ENCODE peak calls at places on chromosomes 5 and 9, in six cellular contexts. M is NCI-H1417; B is K562; S is spleen; T is T follicular helper cell; I is stimulated activated CD4-positive, alpha-beta T cell treated with anti-CD3 and anti-CD28 coated beads, Interleukin-4, amount 100 ng/mL, for 4 hours. W is an unnamed sample.
A peak's percentile ranks its signal among the peaks of the same experiment; 100 is the strongest.

GRCh38 chr5:15234911-15235310 is 265.1 kb upstream of the FBXL7 start:
- DNase-seq in M (no peak), B (no peak), S (no peak), T (no peak), I (no peak), W (no peak)

GRCh38 chr9:132733133-132733815 is 63.0 kb downstream of the GTF3C4 start:
- DNase-seq in M (peak; percentile 83), B (no peak), S (no peak), T (no peak), I (no peak), W (no peak)

GRCh38 chr5:180113660-180114303 is 42.2 kb upstream of the RNF130 start:
- DNase-seq in M (no peak), B (no peak), S (no peak), T (no peak), I (no peak), W (no peak)

GRCh38 chr5:61330341-61330878 is 1.6 kb upstream of the ZSWIM6 start:
- DNase-seq in M (peak; percentile 83), B (peak; percentile 28), S (peak; percentile 85), T (peak; percentile 9), I (no peak), W (peak; percentile 43)

GRCh38 chr5:74510476-74510875 is 130.1 kb downstream of the ENC1 start:
- DNase-seq in M (no peak), B (no peak), S (no peak), T (no peak), I (no peak), W (no peak)

GRCh38 chr9:96574931-96575351 is 44.7 kb downstream of the CDC14B start:
- DNase-seq in M (no peak), B (peak; percentile 47), S (no peak), T (no peak), I (no peak), W (no peak)

GRCh38 chr9:93081081-93081529 is 14.9 kb upstream of the CARD19 start:
- DNase-seq in M (no peak), B (no peak), S (peak; percentile 19), T (no peak), I (no peak), W (no peak)

GRCh38 chr5:57993866-57994265 is 466.0 kb downstream of the PLK2 start:
- DNase-seq in M (no peak), B (no peak), S (no peak), T (no peak), I (no peak), W (no peak)

GRCh38 chr9:120862452-120862851 is 14.5 kb downstream of the PHF19 start:
- DNase-seq in M (no peak), B (no peak), S (no peak), T (no peak), I (no peak), W (no peak)

GRCh38 chr5:180331647-180331950 is 21.5 kb downstream of the GFPT2 start:
- DNase-seq in M (no peak), B (no peak), S (no peak), T (no peak), I (no peak), W (no peak)

GRCh38 chr9:110744753-110745522 is 76.3 kb downstream of the MUSK start:
- DNase-seq in M (no peak), B (no peak), S (no peak), T (no peak), I (no peak), W (peak; percentile 26)

GRCh38 chr9:129422032-129422842 is 198.7 kb downstream of the C9orf50 start:
- DNase-seq in M (no peak), B (no peak), S (no peak), T (no peak), I (no peak), W (no peak)

W was measured in prostate gland.